ENCODE peak calls at places on chromosome 18, in five cellular contexts. G, P, A, C and B are unnamed samples. For H3K9me3 and H3K4me1, the result is how much of the 10 kb centered on the place peaks cover.

GRCh38 chr18:45413180-45413836 is 202.0 kb upstream of the SLC14A2 start:
- DNase-seq in G (no peak), P (no peak), A (no peak), C (no peak), B (no peak)

GRCh38 chr18:36381075-36381474 is 83.6 kb downstream of the FHOD3 start:
- DNase-seq in P (no peak), C (no peak), G (no peak), A (no peak), B (no peak)

GRCh38 chr18:34661464-34662087 is 48.5 kb upstream of the DTNA start:
- DNase-seq in C (no peak), A (peak), G (no peak), P (no peak), B (no peak)

GRCh38 chr18:45993441-45993840 is 26.3 kb upstream of the EPG5 start:
- DNase-seq in G (no peak), C (no peak), P (no peak), A (no peak), B (no peak)

GRCh38 chr18:75654928-75655745 is 227.6 kb upstream of the SMIM21 start:
- DNase-seq in A (peak), C (no peak), P (no peak), G (no peak), B (no peak)

GRCh38 chr18:52339891-52340371 is at the start of gene DCC:
- DNase-seq in G (no peak), P (no peak), A (peak), C (peak), B (no peak)

GRCh38 chr18:57768557-57769326 is 34.4 kb downstream of the ATP8B1 start:
- DNase-seq in G (peak), A (no peak), P (no peak), C (no peak), B (no peak)

GRCh38 chr18:7571626-7572025 is 4.5 kb downstream of the PTPRM start:
- DNase-seq in C (no peak), A (no peak), P (no peak), G (no peak), B (no peak)

GRCh38 chr18:68399721-68400120 is 315.2 kb downstream of the TMX3 start:
- DNase-seq in P (no peak), G (no peak), A (no peak), C (no peak), B (no peak)

GRCh38 chr18:75247601-75248421 is 37.2 kb downstream of the TSHZ1 start:
- DNase-seq in A (no peak), G (no peak), P (no peak), C (no peak), B (peak)

GRCh38 chr18:58276640-58277456 is 232.8 kb downstream of the NEDD4L start:
- DNase-seq in C (peak), G (no peak), P (no peak), A (no peak), B (no peak)

GRCh38 chr18:24491882-24492281 is 31.4 kb downstream of the HRH4 start:
- DNase-seq in C (no peak), P (no peak), A (no peak), G (no peak), B (no peak)

GRCh38 chr18:45951021-45951714 is 16.0 kb downstream of the EPG5 start:
- DNase-seq in A (no peak), C (no peak), P (no peak), G (no peak), B (no peak)

GRCh38 chr18:36187138-36187825 is at the start of gene MOCOS:
- DNase-seq in P (peak), G (peak), C (peak), A (peak), B (peak)

GRCh38 chr18:2881088-2881487 is 34.3 kb downstream of the EMILIN2 start:
- DNase-seq in A (no peak), G (no peak), C (no peak), P (no peak), B (no peak)

GRCh38 chr18:62245699-62246098 is 58.6 kb downstream of the RELCH start:
- DNase-seq in P (no peak), C (no peak), G (no peak), A (no peak), B (no peak)

GRCh38 chr18:48018806-48019295 is 88.4 kb upstream of the SMAD2 start:
- DNase-seq in A (no peak), C (peak), G (no peak), P (no peak), B (no peak)

GRCh38 chr18:39960545-39960944 is 1994.5 kb upstream of the PIK3C3 start:
- DNase-seq in C (no peak), G (no peak), A (no peak), P (no peak), B (no peak)

GRCh38 chr18:56152547-56152946 is 485.8 kb downstream of the TXNL1 start:
- DNase-seq in C (no peak), A (no peak), G (no peak), P (no peak), B (no peak)

GRCh38 chr18:24968233-24968775 is 383.7 kb downstream of the ZNF521 start:
- DNase-seq in A (no peak), C (no peak), G (no peak), P (no peak), B (no peak)

GRCh38 chr18:7662866-7663265 is 95.8 kb downstream of the PTPRM start:
- DNase-seq in G (no peak), P (no peak), A (no peak), C (no peak), B (no peak)

GRCh38 chr18:76788571-76789317 is 33.6 kb upstream of the ZNF236 start:
- DNase-seq in P (no peak), A (no peak), C (no peak), G (no peak), B (no peak)
- H3K9me3 ChIP-seq in P (under half), A (under half), C (under half), G (under half), B (under half)

DNA sequence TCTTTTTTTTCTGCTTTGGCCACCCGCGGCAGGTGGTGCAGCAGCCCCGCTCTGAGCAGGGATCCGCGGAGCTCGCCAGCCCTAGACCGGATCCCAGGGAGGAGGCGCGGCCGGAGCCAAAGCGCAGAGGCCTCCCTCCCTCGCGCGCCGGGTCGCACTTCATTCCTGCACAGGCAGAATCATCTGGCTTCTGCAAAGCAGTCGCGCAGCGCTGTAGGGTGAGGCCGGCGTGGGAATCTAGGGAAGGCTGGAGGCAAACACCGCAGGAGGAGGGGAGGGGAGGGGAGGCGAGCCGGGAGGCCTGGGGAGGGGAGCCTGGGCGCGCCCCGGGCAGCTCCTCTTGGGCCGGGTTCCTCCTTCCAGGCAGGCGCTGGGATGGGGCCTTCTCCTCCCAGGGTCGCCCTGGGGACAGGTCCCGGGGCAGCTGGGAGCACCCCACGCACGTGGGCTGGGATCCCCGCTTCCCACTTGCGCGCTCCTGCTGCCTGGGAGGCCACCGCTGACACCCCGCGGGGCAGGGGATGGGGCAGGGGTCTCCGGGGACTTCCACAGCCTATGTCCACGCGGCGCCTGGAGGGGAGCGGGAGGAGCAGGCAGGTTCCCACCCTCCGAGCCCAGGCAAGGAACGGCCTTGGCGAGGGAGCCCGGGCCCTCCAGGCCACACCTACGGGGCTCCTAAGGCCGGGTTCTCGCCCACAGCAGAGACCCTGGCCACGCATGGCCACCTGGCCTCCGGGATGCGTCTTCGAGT is 45.0 kb downstream of the MBP start:
- DNase-seq in P (no peak), G (no peak), A (peak), C (peak), B (no peak)
- H3K4me1 ChIP-seq in P (under half), G (half or more), A (under half), C (half or more), B (under half)

GRCh38 chr18:51153659-51154371 is 43.7 kb downstream of the MEX3C start:
- DNase-seq in A (no peak), G (no peak), C (no peak), P (no peak), B (peak)
- H3K27ac ChIP-seq in A (no peak), G (peak), C (no peak), P (no peak), B (peak)

GRCh38 chr18:63613420-63613819 is 26.3 kb downstream of the SERPINB13 start:
- DNase-seq in G (no peak), A (no peak), P (no peak), C (no peak), B (no peak)
- H3K9me3 ChIP-seq in G (under half), A (under half), P (under half), C (under half), B (under half)

DNA sequence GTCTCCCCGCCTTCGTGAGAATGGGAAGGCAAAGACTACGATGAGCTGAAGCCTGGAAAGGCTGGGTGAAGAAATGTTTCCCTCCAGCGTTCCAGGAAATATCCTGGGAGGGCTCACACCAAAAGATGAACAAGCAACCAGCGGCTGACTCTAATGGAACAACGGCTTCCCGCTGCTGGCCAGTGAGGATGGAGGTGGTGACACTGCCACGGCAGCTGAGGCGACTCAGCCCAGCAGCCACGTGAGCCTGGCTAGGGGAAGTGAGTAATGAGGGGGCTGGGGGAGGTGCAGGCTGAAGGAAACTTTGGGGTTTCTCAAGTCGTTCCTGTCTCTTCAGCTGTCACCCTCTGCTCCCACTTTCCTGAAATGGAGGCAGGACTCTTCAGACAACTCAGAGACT is 105.0 kb upstream of the SMAD7 start:
- DNase-seq in G (peak), C (peak), P (peak), A (no peak), B (peak)
- H3K4me1 ChIP-seq in G (under half), C (under half), P (under half), A (under half), B (under half)

GRCh38 chr18:53920312-53921075 is 304.0 kb downstream of the MBD2 start:
- DNase-seq in C (no peak), G (no peak), P (no peak), A (no peak), B (no peak)

DNA sequence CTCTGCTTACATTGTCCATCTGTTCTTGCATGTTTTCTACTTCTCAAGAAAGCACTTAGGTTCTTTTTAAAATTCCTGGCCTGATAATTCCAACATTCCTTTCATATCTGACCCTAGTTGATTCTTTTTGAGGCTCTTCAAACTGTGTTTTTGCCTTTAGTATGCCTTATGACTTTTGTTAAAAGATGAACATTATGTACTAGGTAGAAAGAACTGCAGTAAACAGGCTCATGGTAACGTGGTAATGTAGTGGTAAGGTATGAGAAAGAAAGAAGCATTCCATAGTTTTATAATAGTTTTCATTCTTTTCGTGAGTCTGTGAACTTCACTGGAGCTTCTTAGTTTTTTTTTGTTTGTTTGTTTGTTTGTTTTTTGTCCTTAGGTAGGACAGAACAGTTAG is 306.4 kb downstream of the MBD2 start:
- DNase-seq in G (no peak), P (no peak), A (no peak), C (no peak), B (no peak)
- H3K27ac ChIP-seq in G (no peak), P (no peak), A (no peak), C (no peak), B (no peak)

DNA sequence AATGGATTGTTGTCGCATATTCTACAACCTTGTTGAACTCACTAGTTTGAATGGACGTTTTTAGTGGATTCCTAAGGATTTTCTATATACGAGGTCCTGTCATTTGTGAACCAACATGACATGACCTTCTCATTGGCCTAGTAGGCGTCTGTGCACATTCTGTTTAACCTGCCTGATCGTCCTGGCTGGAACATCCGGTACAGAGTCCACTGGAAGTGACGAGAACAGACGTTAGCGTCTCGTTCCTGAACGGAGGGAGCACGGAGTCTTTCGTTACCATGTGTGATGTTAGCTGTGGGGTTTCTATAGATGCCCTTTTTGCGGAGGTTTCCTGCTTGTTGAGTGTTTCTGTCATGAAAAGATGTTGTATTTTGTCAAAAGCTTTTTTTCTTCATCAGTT is 61.9 kb downstream of the SLC66A2 start:
- DNase-seq in C (no peak), A (no peak), P (peak), G (no peak), B (no peak)
- H3K9me3 ChIP-seq in C (under half), A (under half), P (under half), G (under half), B (under half)

DNA sequence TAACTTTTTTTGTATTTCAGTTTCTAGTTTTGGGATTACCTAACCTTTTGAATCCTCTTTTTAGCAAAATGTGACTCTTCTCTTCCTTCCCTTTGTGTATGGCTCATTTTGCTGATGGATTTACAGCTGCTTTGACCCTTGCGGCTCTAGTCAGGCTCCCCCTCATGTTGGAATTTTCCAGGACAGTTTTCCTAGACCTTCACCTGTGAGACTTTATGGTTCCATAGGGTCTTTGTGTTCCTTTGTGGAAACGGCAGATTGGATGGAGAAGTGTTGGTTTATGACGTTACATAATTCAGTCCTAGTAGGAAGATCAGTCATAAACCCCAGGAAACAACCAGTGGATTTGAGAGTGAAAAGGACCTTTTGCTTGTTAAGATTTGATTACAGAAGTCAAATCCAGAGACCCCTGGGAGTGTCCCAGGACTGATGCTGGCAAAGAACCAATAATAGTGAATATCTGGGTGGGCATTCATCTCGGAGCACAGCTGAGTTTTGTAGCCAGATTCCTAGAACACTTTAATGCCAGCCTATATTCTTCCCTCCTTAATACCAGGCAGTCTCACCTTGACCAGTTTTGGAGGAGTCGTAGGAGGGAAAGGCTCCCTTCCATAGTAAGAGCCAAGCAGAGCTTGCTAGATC is 42.7 kb downstream of the SOCS6 start:
- DNase-seq in C (no peak), G (no peak), P (no peak), A (no peak), B (no peak)
- H3K4me1 ChIP-seq in C (under half), G (under half), P (under half), A (under half), B (under half)

GRCh38 chr18:10421859-10422258 is 32.6 kb upstream of the APCDD1 start:
- DNase-seq in C (no peak), G (no peak), P (no peak), A (no peak), B (no peak)
- H3K27ac ChIP-seq in C (no peak), G (no peak), P (no peak), A (no peak), B (no peak)

GRCh38 chr18:53664575-53664974 is 559.9 kb downstream of the MBD2 start:
- DNase-seq in A (no peak), G (no peak), P (no peak), C (no peak), B (no peak)
- H3K9me3 ChIP-seq in A (under half), G (under half), P (under half), C (under half), B (under half)